ENCODE peak calls at places on chromosomes 11 and 22, in eight cellular contexts. Q is posterior vena cava; X is effector CD4-positive, alpha-beta T cell; C is activated CD4-positive, alpha-beta T cell treated with anti-CD3 and anti-CD28 coated beads, Interleukin-2, amount 50 U/mL, for 24 hours; M is NT2/D1; Y is fibroblast of the aortic adventitia; I is amniotic stem cell; H is activated naive CD8-positive, alpha-beta T cell treated with anti-CD3 and anti-CD28 coated beads for 36 hours. B is an unnamed sample.

GRCh38 chr11:45341379-45341778 is 55.2 kb upstream of the SYT13 start:
- DNase-seq in Q (no peak), H (no peak), I (no peak), C (no peak), Y (no peak), M (no peak), X (no peak), B (no peak)

GRCh38 chr11:121670792-121671275 is 218.1 kb upstream of the SORL1-AS1 start:
- DNase-seq in I (no peak), C (no peak), Q (no peak), Y (peak; percentile 38), X (no peak), H (no peak), M (no peak), B (no peak)

GRCh38 chr11:61700221-61700620 is 20.0 kb downstream of the DAGLA start:
- DNase-seq in Q (no peak), C (no peak), H (no peak), I (no peak), M (no peak), Y (peak; percentile 63), X (no peak), B (peak; percentile 58)

GRCh38 chr11:11035331-11035730 is 177.5 kb upstream of the ZBED5 start:
- DNase-seq in X (no peak), C (no peak), M (no peak), I (no peak), Y (no peak), Q (no peak), H (no peak), B (no peak)

GRCh38 chr22:32482708-32483107 is 8.1 kb downstream of the FBXO7 start:
- DNase-seq in X (no peak), M (no peak), I (no peak), H (peak; percentile 37), Y (no peak), C (no peak), Q (no peak), B (no peak)

GRCh38 chr11:76415073-76415472 is 29.7 kb upstream of the EMSY start:
- DNase-seq in X (no peak), H (no peak), Y (no peak), M (no peak), C (no peak), Q (no peak), I (no peak), B (no peak)

GRCh38 chr11:94775576-94776327 is 7.6 kb downstream of the AMOTL1 start:
- DNase-seq in I (no peak), Q (no peak), Y (no peak), C (no peak), H (no peak), M (no peak), X (no peak), B (peak; percentile 0)

GRCh38 chr11:11910541-11910940 is 68.8 kb downstream of the USP47 start:
- DNase-seq in M (no peak), H (no peak), X (no peak), Y (no peak), I (no peak), Q (no peak), C (no peak), B (no peak)

GRCh38 chr22:17946691-17947367 is 77.5 kb downstream of the MICAL3 start:
- DNase-seq in H (no peak), X (no peak), Y (no peak), Q (peak; percentile 64), M (no peak), C (no peak), I (no peak), B (no peak)

GRCh38 chr11:46291441-46292143 is 14.1 kb downstream of the CREB3L1 start:
- DNase-seq in M (no peak), H (no peak), X (no peak), I (peak; percentile 14), Y (peak; percentile 90), Q (no peak), C (no peak), B (peak; percentile 92)

GRCh38 chr11:19849107-19849789 is 136.6 kb downstream of the NAV2 start:
- DNase-seq in X (no peak), H (no peak), Y (peak; percentile 15), M (no peak), C (no peak), Q (no peak), I (no peak), B (peak; percentile 51)

GRCh38 chr11:77174559-77174958 is 46.5 kb downstream of the MYO7A start:
- DNase-seq in X (no peak), I (no peak), C (no peak), H (no peak), Y (no peak), Q (no peak), M (no peak), B (no peak)

GRCh38 chr22:50271519-50271970 is 1.4 kb upstream of the MAPK11 start:
- DNase-seq in M (no peak), C (no peak), Q (no peak), Y (peak; percentile 36), X (peak; percentile 19), I (no peak), H (peak; percentile 69), B (peak; percentile 34)

GRCh38 chr11:47915407-47916137 is 64.8 kb upstream of the PTPRJ start:
- DNase-seq in X (peak; percentile 3), Y (no peak), I (no peak), H (peak; percentile 17), Q (no peak), M (no peak), C (no peak), B (no peak)

GRCh38 chr11:131628739-131629138 is 258.3 kb downstream of the NTM start:
- DNase-seq in M (no peak), Y (no peak), I (no peak), X (no peak), Q (no peak), H (no peak), C (no peak), B (no peak)

GRCh38 chr11:61639816-61640443 is 40.3 kb upstream of the DAGLA start:
- DNase-seq in Y (peak; percentile 37), I (no peak), H (no peak), Q (no peak), C (no peak), X (no peak), M (no peak), B (no peak)

GRCh38 chr22:40727607-40728325 is 48.5 kb downstream of the MCHR1 start:
- DNase-seq in M (no peak), Y (no peak), C (no peak), X (no peak), H (no peak), Q (no peak), I (no peak), B (no peak)

GRCh38 chr22:35330258-35330861 is 30.7 kb downstream of the TOM1 start:
- DNase-seq in M (no peak), I (no peak), Q (peak; percentile 95), C (peak; percentile 24), H (peak; percentile 61), Y (peak; percentile 74), X (peak; percentile 36), B (peak; percentile 77)

B was measured in HCEC 1CT.